ENCODE peak calls at places on chromosomes 4 and X, in seven cellular contexts. G is testis, R is fibroblast of pulmonary artery, M is AG09309, S is hepatocyte, D is body of pancreas, U is glutamatergic neuron. T is an unnamed sample.

GRCh38 chr4:3852751-3853150 is 86.6 kb downstream of the ADRA2C start:
- DNase-seq in G (no peak), R (no peak), M (no peak), S (no peak), D (no peak), U (no peak), T (no peak)

GRCh38 chrX:151694661-151695582 is at the start of gene PRRG3:
- DNase-seq in G (no peak), R (no peak), M (no peak), S (peak; percentile 16), D (no peak), U (peak; percentile 40), T (no peak)

GRCh38 chr4:111806331-111806730 is 338.9 kb upstream of the FAM241A start:
- DNase-seq in G (no peak), R (no peak), M (no peak), S (peak; percentile 50), D (no peak), U (peak; percentile 43), T (no peak)

GRCh38 chrX:44314259-44314734 is 29.2 kb downstream of the EFHC2 start:
- DNase-seq in G (no peak), R (peak; percentile 76), M (no peak), S (peak; percentile 33), D (peak; percentile 3), U (peak; percentile 42), T (no peak)

GRCh38 chrX:72367524-72367923 is 61.8 kb upstream of the CITED1 start:
- DNase-seq in G (no peak), R (no peak), M (no peak), S (no peak), D (no peak), U (no peak), T (no peak)

GRCh38 chr4:2364654-2365053 is 53.8 kb downstream of the ZFYVE28 start:
- DNase-seq in G (peak; percentile 49), R (peak; percentile 53), M (no peak), S (no peak), D (peak; percentile 27), U (no peak), T (no peak)

GRCh38 chr4:113756005-113756410 is 5.5 kb downstream of the CAMK2D start:
- DNase-seq in G (no peak), R (peak; percentile 89), M (no peak), S (no peak), D (no peak), U (no peak), T (no peak)

GRCh38 chrX:4642114-4642513 is 928.7 kb upstream of the PRKX start:
- DNase-seq in G (no peak), R (no peak), M (no peak), S (no peak), D (no peak), U (no peak), T (no peak)

GRCh38 chrX:24173115-24173847 is 23.8 kb downstream of the ZFX start:
- DNase-seq in G (no peak), R (no peak), M (no peak), S (no peak), D (no peak), U (no peak), T (no peak)

GRCh38 chrX:110086916-110087484 is 84.1 kb downstream of the TMEM164 start:
- DNase-seq in G (no peak), R (peak; percentile 94), M (peak; percentile 80), S (peak; percentile 64), D (peak; percentile 17), U (no peak), T (no peak)

GRCh38 chr4:105133976-105134375 is 12.7 kb upstream of the TET2 start:
- DNase-seq in G (no peak), R (no peak), M (no peak), S (no peak), D (no peak), U (no peak), T (no peak)

GRCh38 chr4:78923459-78924312 is 15.6 kb downstream of the PAQR3 start:
- DNase-seq in G (no peak), R (peak; percentile 9), M (no peak), S (peak; percentile 36), D (no peak), U (no peak), T (no peak)
- TF ChIP-seq CTCF in G (peak; percentile 6), R (peak; percentile 9), M (no peak), S (peak; percentile 19), D (no peak), U (no peak), T (peak; percentile 44)

DNA sequence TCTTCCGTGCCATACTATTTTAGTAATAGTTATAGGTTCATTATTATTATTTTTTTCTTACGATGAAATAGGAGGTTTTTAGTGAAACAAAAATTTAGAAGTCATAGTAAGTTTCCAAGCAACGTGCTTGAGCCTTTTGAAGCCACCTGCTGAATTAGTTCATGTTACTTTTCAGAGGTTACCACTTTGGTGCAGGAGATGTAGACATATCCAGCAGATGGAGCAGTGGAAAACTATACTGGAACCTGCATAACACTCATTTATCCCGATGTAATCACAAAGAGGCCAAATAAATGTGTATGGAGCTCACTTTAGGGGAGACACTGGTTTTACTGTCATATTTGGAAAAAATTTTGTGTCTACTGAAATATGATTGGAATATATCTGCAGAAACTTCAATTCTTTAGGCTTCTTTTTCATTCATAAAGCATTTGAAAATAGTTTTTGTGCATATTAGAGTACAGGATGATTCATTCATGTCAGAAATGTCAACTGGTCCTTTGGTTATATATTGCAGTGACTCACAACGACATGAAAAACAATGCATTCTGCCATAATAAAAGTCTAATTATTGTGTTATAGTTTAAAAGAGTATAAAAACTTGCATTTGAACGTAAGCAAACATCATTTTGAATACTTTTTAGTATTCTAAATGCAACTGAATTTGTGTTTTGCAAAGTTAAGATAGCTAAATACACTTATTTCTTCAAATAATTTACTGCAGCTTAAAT is 2182.9 kb upstream of the TENM3 start:
- DNase-seq in G (no peak), R (no peak), M (no peak), S (peak; percentile 37), D (no peak), U (no peak), T (no peak)
- TF ChIP-seq CTCF in G (no peak), R (no peak), M (no peak), S (peak; percentile 51), D (no peak), U (peak; percentile 16), T (peak; percentile 69)

GRCh38 chr4:70654605-70655011 is 11.7 kb downstream of the JCHAIN start:
- DNase-seq in G (no peak), R (peak; percentile 22), M (peak; percentile 27), S (no peak), D (no peak), U (no peak), T (no peak)

GRCh38 chr4:70657326-70657725 is 9.0 kb downstream of the JCHAIN start:
- DNase-seq in G (no peak), R (no peak), M (no peak), S (no peak), D (no peak), U (no peak), T (no peak)

GRCh38 chr4:70651864-70652506 is 14.3 kb downstream of the JCHAIN start:
- DNase-seq in G (no peak), R (peak; percentile 64), M (peak; percentile 11), S (peak; percentile 38), D (no peak), U (no peak), T (no peak)
- TF ChIP-seq CTCF in G (peak; percentile 42), R (peak; percentile 47), M (peak; percentile 33), S (peak; percentile 66), D (peak; percentile 32), U (peak; percentile 49), T (peak; percentile 89)

GRCh38 chrX:47683171-47684145 is 24.5 kb upstream of the UXT start:
- DNase-seq in G (no peak), R (no peak), M (no peak), S (no peak), D (no peak), U (no peak), T (no peak)
- TF ChIP-seq CTCF in G (no peak), R (no peak), M (no peak), S (no peak), D (no peak), U (no peak), T (no peak)

GRCh38 chrX:124860736-124861135 is 458.9 kb upstream of the TEX13C start:
- DNase-seq in G (no peak), R (no peak), M (no peak), S (no peak), D (no peak), U (no peak), T (no peak)

GRCh38 chrX:124862304-124862703 is 457.4 kb upstream of the TEX13C start:
- DNase-seq in G (no peak), R (no peak), M (no peak), S (no peak), D (no peak), U (no peak), T (no peak)

GRCh38 chrX:124863303-124863702 is 456.4 kb upstream of the TEX13C start:
- DNase-seq in G (no peak), R (no peak), M (no peak), S (no peak), D (no peak), U (no peak), T (no peak)
- TF ChIP-seq CTCF in G (no peak), R (no peak), M (no peak), S (no peak), D (no peak), U (no peak), T (no peak)

GRCh38 chr4:88706574-88706973 is 8.9 kb upstream of the NAP1L5 start:
- DNase-seq in G (peak; percentile 51), R (peak; percentile 80), M (peak; percentile 31), S (peak; percentile 58), D (peak; percentile 64), U (no peak), T (no peak)
- TF ChIP-seq CTCF in G (peak; percentile 73), R (peak; percentile 70), M (peak; percentile 67), S (peak; percentile 58), D (peak; percentile 47), U (peak; percentile 48), T (peak; percentile 87)

DNA sequence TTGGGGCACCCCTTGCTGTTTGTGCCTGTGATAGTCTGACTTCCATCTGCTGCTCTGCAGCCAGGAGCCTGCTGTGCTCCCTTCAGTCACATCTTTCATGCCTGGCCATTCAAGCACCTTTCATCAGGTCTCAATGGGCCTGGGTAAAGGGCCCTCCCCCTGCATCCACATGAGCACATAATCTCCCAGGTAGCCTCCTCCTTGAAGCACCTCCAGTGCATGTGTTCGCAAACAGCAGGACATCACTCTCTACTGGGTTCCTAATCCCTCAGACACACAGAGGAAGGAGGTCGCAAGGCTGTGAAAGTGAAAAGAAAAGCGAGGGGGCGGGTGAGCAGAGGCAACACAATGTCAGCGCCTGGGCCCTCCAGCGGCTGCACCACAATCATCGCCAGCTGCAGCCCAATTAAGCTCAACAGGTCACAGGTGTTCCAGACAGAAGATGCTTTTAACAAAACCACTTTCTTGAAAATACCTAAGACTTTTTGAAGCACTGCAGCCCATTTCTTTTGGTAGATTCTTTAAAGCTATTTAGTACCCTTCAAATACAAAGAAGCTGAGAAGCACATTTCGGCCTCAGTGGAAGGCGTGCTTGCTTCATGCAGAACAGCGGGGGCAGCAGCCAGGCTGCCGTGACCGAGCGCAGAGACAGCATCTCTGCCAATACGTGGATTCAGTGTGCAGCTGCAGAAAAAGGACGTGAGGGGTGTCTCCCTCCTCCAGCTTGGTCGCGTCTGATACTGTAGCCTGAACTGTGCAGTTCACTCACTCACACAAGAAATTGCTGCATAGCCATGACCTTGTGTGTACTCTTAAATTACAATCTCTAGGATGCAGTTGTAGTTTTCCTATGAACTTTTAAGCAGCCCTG is 92.2 kb upstream of the SPRY1 start:
- DNase-seq in G (peak; percentile 57), R (no peak), M (no peak), S (no peak), D (peak; percentile 5), U (peak; percentile 51), T (no peak)
- TF ChIP-seq CTCF in G (no peak), R (no peak), M (no peak), S (no peak), D (no peak), U (no peak), T (no peak)

T was measured in chondrocyte.